ENCODE peak calls at places on chromosomes 5 and 9, in four cellular contexts. One of them, this sample, is unnamed.

GRCh38 chr9:129458663-129459549 is 162.0 kb downstream of the C9orf50 start:
- DNase-seq in suprapubic skin: no peak
- DNase-seq in fibroblast of lung: no peak
- DNase-seq in adipocyte: peak
- DNase-seq in this sample: peak

GRCh38 chr5:73592546-73592945 is 27.0 kb downstream of the UTP15 start:
- DNase-seq in fibroblast of lung: no peak
- DNase-seq in adipocyte: no peak
- DNase-seq in suprapubic skin: no peak
- DNase-seq in this sample: no peak

GRCh38 chr5:163889369-163889768 is 383.9 kb downstream of the MAT2B start:
- DNase-seq in fibroblast of lung: peak
- DNase-seq in suprapubic skin: no peak
- DNase-seq in adipocyte: peak
- DNase-seq in this sample: no peak

GRCh38 chr5:7745882-7746735 is 104.8 kb downstream of the CFAP90 start:
- DNase-seq in suprapubic skin: peak
- DNase-seq in fibroblast of lung: peak
- DNase-seq in adipocyte: peak
- DNase-seq in this sample: peak

GRCh38 chr9:83327750-83328622 is 210.2 kb downstream of the FRMD3 start:
- DNase-seq in adipocyte: no peak
- DNase-seq in fibroblast of lung: no peak
- DNase-seq in suprapubic skin: no peak
- DNase-seq in this sample: no peak

GRCh38 chr9:696332-697090 is 145.0 kb upstream of the DMRT1 start:
- DNase-seq in suprapubic skin: no peak
- DNase-seq in fibroblast of lung: peak
- DNase-seq in adipocyte: peak
- DNase-seq in this sample: no peak

GRCh38 chr9:109590945-109591344 is 92.8 kb upstream of the PTPN3 start:
- DNase-seq in fibroblast of lung: no peak
- DNase-seq in suprapubic skin: no peak
- DNase-seq in adipocyte: no peak
- DNase-seq in this sample: no peak

GRCh38 chr5:139148986-139149385 is 49.2 kb downstream of the SIL1 start:
- DNase-seq in fibroblast of lung: no peak
- DNase-seq in adipocyte: no peak
- DNase-seq in suprapubic skin: no peak
- DNase-seq in this sample: no peak

GRCh38 chr9:91943876-91944470 is 6.1 kb downstream of the ROR2 start:
- DNase-seq in suprapubic skin: no peak
- DNase-seq in fibroblast of lung: peak
- DNase-seq in adipocyte: no peak
- DNase-seq in this sample: no peak

GRCh38 chr5:116650544-116650943 is 75.9 kb upstream of the SEMA6A start:
- DNase-seq in suprapubic skin: no peak
- DNase-seq in fibroblast of lung: no peak
- DNase-seq in adipocyte: no peak
- DNase-seq in this sample: peak

GRCh38 chr5:163586431-163587033 is 81.1 kb downstream of the MAT2B start:
- DNase-seq in adipocyte: peak
- DNase-seq in fibroblast of lung: no peak
- DNase-seq in suprapubic skin: no peak
- DNase-seq in this sample: no peak

GRCh38 chr9:135329571-135330306 is 149.8 kb upstream of the PPP1R26 start:
- DNase-seq in suprapubic skin: no peak
- DNase-seq in adipocyte: no peak
- DNase-seq in fibroblast of lung: no peak
- DNase-seq in this sample: peak

GRCh38 chr5:10307206-10308148 is at the start of gene CMBL:
- DNase-seq in suprapubic skin: peak
- DNase-seq in fibroblast of lung: peak
- DNase-seq in adipocyte: peak
- DNase-seq in this sample: peak

GRCh38 chr5:149152317-149152746 is 11.0 kb downstream of the ABLIM3 start:
- DNase-seq in adipocyte: no peak
- DNase-seq in suprapubic skin: no peak
- DNase-seq in fibroblast of lung: peak
- DNase-seq in this sample: no peak

GRCh38 chr9:34190996-34191892 is 12.4 kb downstream of the UBAP1 start:
- DNase-seq in adipocyte: peak
- DNase-seq in fibroblast of lung: peak
- DNase-seq in suprapubic skin: no peak
- DNase-seq in this sample: no peak

GRCh38 chr9:105497704-105498103 is 49.9 kb downstream of the FSD1L start:
- DNase-seq in fibroblast of lung: no peak
- DNase-seq in suprapubic skin: no peak
- DNase-seq in adipocyte: no peak
- DNase-seq in this sample: no peak

GRCh38 chr9:13576101-13576500 is 296.6 kb upstream of the MPDZ start:
- DNase-seq in adipocyte: no peak
- DNase-seq in fibroblast of lung: no peak
- DNase-seq in suprapubic skin: no peak
- DNase-seq in this sample: no peak

GRCh38 chr5:138953370-138954256 is 78.5 kb upstream of the LRRTM2 start:
- DNase-seq in adipocyte: peak
- DNase-seq in fibroblast of lung: peak
- DNase-seq in suprapubic skin: peak
- DNase-seq in this sample: peak

GRCh38 chr9:130651752-130652151 is 12.6 kb upstream of the PRDM12 start:
- DNase-seq in fibroblast of lung: no peak
- DNase-seq in adipocyte: no peak
- DNase-seq in suprapubic skin: no peak
- DNase-seq in this sample: no peak

GRCh38 chr5:86974910-86975309 is 292.8 kb upstream of the RASA1 start:
- DNase-seq in fibroblast of lung: peak
- DNase-seq in adipocyte: no peak
- DNase-seq in suprapubic skin: no peak
- DNase-seq in this sample: no peak

GRCh38 chr5:138352722-138353549 is 451 bp downstream of the KDM3B start:
- DNase-seq in suprapubic skin: peak
- DNase-seq in adipocyte: peak
- DNase-seq in fibroblast of lung: peak
- DNase-seq in this sample: peak

GRCh38 chr5:141880961-141881801 is 3.0 kb upstream of the PCDH1 start:
- DNase-seq in adipocyte: no peak
- DNase-seq in suprapubic skin: no peak
- DNase-seq in fibroblast of lung: no peak
- DNase-seq in this sample: no peak

GRCh38 chr9:136693490-136694162 is 6.4 kb upstream of the AGPAT2 start:
- DNase-seq in fibroblast of lung: peak
- DNase-seq in suprapubic skin: no peak
- DNase-seq in adipocyte: no peak
- DNase-seq in this sample: peak

GRCh38 chr9:20339611-20340010 is 282.7 kb downstream of the MLLT3 start:
- DNase-seq in adipocyte: no peak
- DNase-seq in fibroblast of lung: no peak
- DNase-seq in suprapubic skin: no peak
- DNase-seq in this sample: no peak

GRCh38 chr9:7144265-7145046 is 386.7 kb downstream of the KDM4C start:
- DNase-seq in suprapubic skin: no peak
- DNase-seq in adipocyte: no peak
- DNase-seq in fibroblast of lung: no peak
- DNase-seq in this sample: no peak

GRCh38 chr9:37311938-37312730 is 110.4 kb upstream of the GRHPR start:
- DNase-seq in adipocyte: peak
- DNase-seq in fibroblast of lung: peak
- DNase-seq in suprapubic skin: no peak
- DNase-seq in this sample: no peak

GRCh38 chr5:58860680-58861079 is 277.8 kb downstream of the RAB3C start:
- DNase-seq in suprapubic skin: no peak
- DNase-seq in adipocyte: peak
- DNase-seq in fibroblast of lung: peak
- DNase-seq in this sample: no peak

GRCh38 chr9:72228282-72228681 is 79.0 kb downstream of the GDA start:
- DNase-seq in suprapubic skin: no peak
- DNase-seq in adipocyte: no peak
- DNase-seq in fibroblast of lung: no peak
- DNase-seq in this sample: no peak

GRCh38 chr5:150318613-150319483 is 16.1 kb upstream of the ARSI start:
- DNase-seq in fibroblast of lung: no peak
- DNase-seq in suprapubic skin: no peak
- DNase-seq in adipocyte: no peak
- DNase-seq in this sample: no peak

DNA sequence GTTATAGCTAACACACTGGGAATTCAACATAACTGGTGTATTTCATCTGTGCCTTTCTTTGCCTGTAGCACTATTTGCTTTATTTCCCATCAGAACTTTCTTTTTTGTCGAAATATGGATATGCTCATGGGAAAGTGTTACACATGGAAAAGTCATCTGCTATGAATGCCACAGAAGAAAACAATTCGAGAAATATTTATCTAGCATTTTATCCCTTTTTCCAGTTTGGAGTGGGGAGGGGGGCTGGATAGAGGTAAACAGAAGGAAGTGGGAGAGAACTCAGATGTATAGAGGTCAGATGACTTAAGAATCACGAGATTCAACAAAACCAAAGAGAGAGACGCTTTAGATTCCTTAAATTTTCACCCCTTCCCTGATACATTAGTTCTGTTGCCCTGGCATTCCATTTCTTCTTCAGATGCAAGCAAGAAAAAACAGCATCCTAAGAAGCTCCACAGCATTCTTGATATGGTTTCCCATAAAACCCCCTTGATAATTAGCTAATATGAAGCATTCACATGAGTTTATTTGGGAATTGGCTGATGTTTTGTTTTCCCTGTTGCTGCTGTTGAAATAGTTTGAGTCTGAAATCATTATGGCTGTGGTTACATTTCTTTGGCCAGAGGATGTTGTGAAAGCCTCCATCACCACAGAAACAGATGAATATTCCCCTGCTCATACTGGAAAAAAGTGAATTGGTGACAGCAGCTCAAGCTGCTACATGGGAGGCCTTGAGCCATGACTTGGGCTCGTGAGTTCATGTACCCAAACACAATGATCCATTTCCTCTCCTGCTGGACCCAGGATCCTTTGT is 335.8 kb upstream of the DAB2 start:
- DNase-seq in fibroblast of lung: peak
- DNase-seq in adipocyte: peak
- DNase-seq in suprapubic skin: peak
- DNase-seq in this sample: no peak
- H3K4me3 ChIP-seq in fibroblast of lung: peak
- H3K4me3 ChIP-seq in adipocyte: peak
- H3K4me3 ChIP-seq in suprapubic skin: no peak
- H3K4me3 ChIP-seq in this sample: no peak

DNA sequence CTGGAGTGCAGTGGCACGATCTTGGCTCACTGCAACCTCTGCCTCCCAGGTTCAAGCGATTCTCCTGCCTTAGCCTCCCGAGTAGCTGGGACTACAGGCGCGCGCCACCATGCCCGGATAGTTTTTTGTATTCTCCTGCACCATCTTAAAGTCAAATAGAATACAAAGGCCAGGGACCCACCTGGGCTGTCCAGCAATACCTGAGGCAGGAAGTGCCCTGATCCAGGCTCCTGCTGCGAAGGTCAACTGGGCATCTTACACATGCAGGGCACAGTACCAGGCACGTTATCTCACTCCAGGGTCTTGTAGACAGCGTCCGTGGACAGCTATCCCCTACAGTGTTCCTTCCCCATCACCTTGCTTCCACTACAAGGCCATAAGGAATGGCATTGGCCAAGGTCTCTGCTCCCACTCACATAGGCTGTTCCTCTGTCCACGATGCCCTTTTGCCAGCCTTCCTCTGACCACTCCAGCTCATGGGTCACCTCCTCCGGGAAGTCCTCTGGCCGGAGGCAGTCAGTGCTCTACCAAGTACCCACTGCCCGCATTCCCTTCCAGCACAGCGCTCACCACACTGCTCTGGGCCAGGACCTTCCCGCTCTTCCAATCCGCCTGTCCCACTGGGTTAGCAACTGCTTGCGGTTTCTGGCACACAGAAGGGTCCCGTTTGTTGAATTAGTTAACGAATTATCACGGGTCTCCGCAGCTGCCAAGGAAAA is 978 bp downstream of the P4HA2 start:
- DNase-seq in adipocyte: peak
- DNase-seq in fibroblast of lung: peak
- DNase-seq in suprapubic skin: no peak
- DNase-seq in this sample: peak
- H3K4me3 ChIP-seq in adipocyte: peak
- H3K4me3 ChIP-seq in fibroblast of lung: peak
- H3K4me3 ChIP-seq in suprapubic skin: peak
- H3K4me3 ChIP-seq in this sample: peak

GRCh38 chr9:36289836-36290435 is 31.7 kb upstream of the GNE start:
- DNase-seq in adipocyte: no peak
- DNase-seq in fibroblast of lung: no peak
- DNase-seq in suprapubic skin: no peak
- DNase-seq in this sample: no peak
- H3K4me3 ChIP-seq in adipocyte: no peak
- H3K4me3 ChIP-seq in fibroblast of lung: no peak
- H3K4me3 ChIP-seq in suprapubic skin: no peak
- H3K4me3 ChIP-seq in this sample: no peak

GRCh38 chr5:40071870-40072269 is 607.8 kb upstream of the PTGER4 start:
- DNase-seq in adipocyte: peak
- DNase-seq in fibroblast of lung: peak
- DNase-seq in suprapubic skin: no peak
- DNase-seq in this sample: no peak

GRCh38 chr5:40066616-40067015 is 613.1 kb upstream of the PTGER4 start:
- DNase-seq in suprapubic skin: no peak
- DNase-seq in fibroblast of lung: no peak
- DNase-seq in adipocyte: no peak
- DNase-seq in this sample: no peak
- H3K4me3 ChIP-seq in suprapubic skin: no peak
- H3K4me3 ChIP-seq in fibroblast of lung: no peak
- H3K4me3 ChIP-seq in adipocyte: no peak
- H3K4me3 ChIP-seq in this sample: no peak

GRCh38 chr5:93622240-93622885 is 39.3 kb downstream of the NR2F1 start:
- DNase-seq in adipocyte: peak
- DNase-seq in fibroblast of lung: peak
- DNase-seq in suprapubic skin: no peak
- DNase-seq in this sample: no peak
- H3K4me3 ChIP-seq in adipocyte: no peak
- H3K4me3 ChIP-seq in fibroblast of lung: peak
- H3K4me3 ChIP-seq in suprapubic skin: no peak
- H3K4me3 ChIP-seq in this sample: no peak

GRCh38 chr5:144504929-144505578 is 334.4 kb downstream of the KCTD16 start:
- DNase-seq in fibroblast of lung: no peak
- DNase-seq in suprapubic skin: no peak
- DNase-seq in adipocyte: no peak
- DNase-seq in this sample: no peak
- H3K4me3 ChIP-seq in fibroblast of lung: no peak
- H3K4me3 ChIP-seq in suprapubic skin: no peak
- H3K4me3 ChIP-seq in adipocyte: no peak
- H3K4me3 ChIP-seq in this sample: no peak

GRCh38 chr9:35789541-35789940 is 1.9 kb upstream of the NPR2 start:
- DNase-seq in suprapubic skin: no peak
- DNase-seq in adipocyte: no peak
- DNase-seq in fibroblast of lung: no peak
- DNase-seq in this sample: no peak

GRCh38 chr9:35792044-35792813 is 838 bp downstream of the NPR2 start:
- DNase-seq in adipocyte: no peak
- DNase-seq in suprapubic skin: peak
- DNase-seq in fibroblast of lung: no peak
- DNase-seq in this sample: no peak

GRCh38 chr9:35790025-35790384 is 1.4 kb upstream of the NPR2 start:
- DNase-seq in fibroblast of lung: no peak
- DNase-seq in adipocyte: no peak
- DNase-seq in suprapubic skin: no peak
- DNase-seq in this sample: no peak

GRCh38 chr9:35791321-35791921 is at the start of gene NPR2:
- DNase-seq in adipocyte: peak
- DNase-seq in fibroblast of lung: peak
- DNase-seq in suprapubic skin: peak
- DNase-seq in this sample: no peak

GRCh38 chr9:35790385-35791291 is 753 bp upstream of the NPR2 start:
- DNase-seq in fibroblast of lung: peak
- DNase-seq in suprapubic skin: peak
- DNase-seq in adipocyte: peak
- DNase-seq in this sample: no peak
- H3K4me3 ChIP-seq in fibroblast of lung: no peak
- H3K4me3 ChIP-seq in suprapubic skin: peak
- H3K4me3 ChIP-seq in adipocyte: peak
- H3K4me3 ChIP-seq in this sample: peak